ENCODE peak calls at places on chromosome 1, in ten cellular contexts. M is kidney glomerular epithelial cell; H is stimulated activated naive CD4-positive, alpha-beta T cell; A is Calu3; D is upper lobe of right lung; L is small intestine; J is HTR-8/SVneo; X is T-helper 9 cell; O is activated T-cell treated with anti-CD3 and anti-CD28 coated beads, Interleukin-2, amount 50 U/mL, for 72 hours; T is dorsolateral prefrontal cortex. R is an unnamed sample.

GRCh38 chr1:63784489-63785390 is 10.9 kb downstream of the ROR1 start:
- DNase-seq in X (no peak), H (no peak), O (no peak), L (peak; percentile 33), T (no peak), D (no peak), J (no peak), M (no peak), A (no peak), R (no peak)

GRCh38 chr1:248924696-248925532 is 18.9 kb downstream of the PGBD2 start:
- DNase-seq in T (no peak), L (peak; percentile 49), D (no peak), X (no peak), A (peak; percentile 56), H (peak; percentile 40), M (peak; percentile 10), O (peak; percentile 62), J (peak; percentile 42), R (no peak)

GRCh38 chr1:243261389-243261788 is 5.5 kb downstream of the SDCCAG8 start:
- DNase-seq in L (no peak), A (no peak), X (no peak), D (no peak), T (no peak), J (no peak), M (no peak), H (no peak), O (no peak), R (no peak)

GRCh38 chr1:17056586-17056985 is 2.8 kb upstream of the SDHB start:
- DNase-seq in M (no peak), A (no peak), O (no peak), D (no peak), X (no peak), H (no peak), T (no peak), L (no peak), J (no peak), R (no peak)

GRCh38 chr1:10402729-10403274 is 3.9 kb downstream of the PGD start:
- DNase-seq in H (no peak), M (no peak), X (no peak), T (no peak), L (no peak), O (no peak), J (no peak), D (no peak), A (no peak), R (no peak)

GRCh38 chr1:202836616-202837403 is 26.1 kb downstream of the PCAT6 start:
- DNase-seq in H (no peak), O (no peak), L (no peak), M (no peak), T (no peak), X (no peak), J (no peak), D (no peak), A (no peak), R (no peak)

GRCh38 chr1:29180497-29181412 is 945 bp downstream of the SRSF4 start:
- DNase-seq in H (no peak), X (no peak), J (no peak), T (no peak), M (peak; percentile 70), L (no peak), A (no peak), O (no peak), D (no peak), R (no peak)

GRCh38 chr1:68384872-68385390 is 64.8 kb downstream of the RPE65 start:
- DNase-seq in O (no peak), A (peak; percentile 59), D (no peak), T (no peak), X (no peak), J (no peak), H (no peak), L (peak; percentile 5), M (peak; percentile 68), R (no peak)

GRCh38 chr1:15246960-15247614 is at the start of gene FHAD1:
- DNase-seq in A (peak; percentile 76), T (no peak), X (peak; percentile 18), H (peak; percentile 35), O (peak; percentile 46), J (peak; percentile 44), M (peak; percentile 64), L (peak; percentile 27), D (peak; percentile 85), R (no peak)

GRCh38 chr1:227729881-227730629 is 5.0 kb downstream of the JMJD4 start:
- DNase-seq in T (peak; percentile 45), D (no peak), L (peak; percentile 25), H (peak; percentile 10), M (peak; percentile 12), X (no peak), A (peak; percentile 59), J (peak; percentile 64), O (peak; percentile 60), R (no peak)

GRCh38 chr1:27163093-27163492 is 8.2 kb upstream of the SLC9A1 start:
- DNase-seq in D (no peak), L (no peak), X (no peak), A (no peak), H (no peak), T (no peak), O (no peak), M (no peak), J (no peak), R (no peak)

GRCh38 chr1:203722925-203723324 is 42.1 kb upstream of the LAX1 start:
- DNase-seq in T (no peak), M (no peak), O (no peak), D (no peak), A (no peak), H (no peak), J (no peak), L (peak; percentile 18), X (no peak), R (no peak)

GRCh38 chr1:38068220-38068979 is 21.8 kb upstream of the POU3F1 start:
- DNase-seq in T (no peak), X (no peak), D (no peak), M (no peak), H (no peak), A (no peak), O (no peak), L (no peak), J (no peak), R (peak; percentile 32)

GRCh38 chr1:246735735-246736134 is 11.5 kb downstream of the SCCPDH start:
- DNase-seq in H (no peak), L (no peak), M (no peak), T (no peak), D (no peak), J (no peak), O (no peak), A (no peak), X (no peak), R (no peak)

GRCh38 chr1:225923381-225923691 is 714 bp downstream of the PYCR2 start:
- DNase-seq in L (peak; percentile 33), H (no peak), A (no peak), O (no peak), X (no peak), J (no peak), M (no peak), D (no peak), T (no peak), R (no peak)

GRCh38 chr1:119960501-119960900 is 64.2 kb upstream of the ADAM30 start:
- DNase-seq in M (no peak), J (no peak), L (no peak), H (no peak), O (no peak), X (no peak), A (no peak), D (no peak), T (no peak), R (no peak)

GRCh38 chr1:230429072-230429735 is 3.1 kb upstream of the PGBD5 start:
- DNase-seq in H (no peak), A (no peak), X (no peak), O (no peak), J (no peak), D (no peak), T (no peak), L (no peak), M (no peak), R (no peak)

GRCh38 chr1:207308451-207309190 is 12.9 kb upstream of the CD55 start:
- DNase-seq in H (no peak), X (no peak), J (no peak), A (no peak), D (no peak), M (no peak), L (no peak), O (no peak), T (no peak), R (no peak)

GRCh38 chr1:41427022-41427942 is 57.2 kb downstream of the EDN2 start:
- DNase-seq in J (no peak), M (no peak), D (no peak), X (no peak), A (no peak), H (no peak), L (no peak), T (no peak), O (no peak), R (no peak)

GRCh38 chr1:56758135-56758534 is 61.1 kb downstream of the FYB2 start:
- DNase-seq in L (peak; percentile 26), M (peak; percentile 36), T (no peak), J (no peak), O (no peak), D (no peak), A (peak; percentile 57), X (no peak), H (no peak), R (no peak)

GRCh38 chr1:212545941-212546638 is 62.5 kb upstream of the ATF3 start:
- DNase-seq in D (no peak), L (no peak), M (no peak), A (no peak), X (no peak), O (no peak), J (peak; percentile 20), T (no peak), H (no peak), R (no peak)

GRCh38 chr1:180527270-180527669 is 24.9 kb upstream of the ACBD6 start:
- DNase-seq in J (no peak), A (peak; percentile 71), D (no peak), O (no peak), H (no peak), M (peak; percentile 55), T (no peak), X (no peak), L (peak; percentile 45), R (no peak)

GRCh38 chr1:43288058-43288784 is 2.8 kb upstream of the C1orf210 start:
- DNase-seq in A (no peak), J (no peak), H (no peak), M (no peak), X (no peak), D (peak; percentile 27), O (no peak), T (no peak), L (no peak), R (no peak)

GRCh38 chr1:93880731-93881130 is 1.7 kb upstream of the DNTTIP2 start:
- DNase-seq in J (no peak), X (no peak), T (no peak), H (no peak), M (no peak), L (no peak), D (no peak), O (no peak), A (no peak), R (no peak)

GRCh38 chr1:99645699-99646531 is at the start of gene PALMD:
- DNase-seq in X (no peak), O (no peak), M (peak; percentile 86), H (no peak), T (no peak), J (no peak), L (peak; percentile 17), D (peak; percentile 67), A (peak; percentile 33), R (no peak)

GRCh38 chr1:172476218-172476811 is 32.4 kb upstream of the PIGC start:
- DNase-seq in L (no peak), A (peak; percentile 71), O (no peak), H (no peak), M (peak; percentile 70), X (no peak), T (no peak), J (peak; percentile 37), D (no peak), R (no peak)

GRCh38 chr1:234478481-234479309 is at the start of gene TARBP1:
- DNase-seq in M (peak; percentile 48), O (peak; percentile 85), A (peak; percentile 85), T (peak; percentile 42), H (peak; percentile 61), J (peak; percentile 94), D (peak; percentile 88), L (peak; percentile 77), X (peak; percentile 51), R (peak; percentile 82)

GRCh38 chr1:213669964-213670691 is 317.6 kb upstream of the PROX1 start:
- DNase-seq in A (no peak), D (no peak), T (no peak), M (no peak), H (peak; percentile 56), O (no peak), X (no peak), J (no peak), L (peak; percentile 51), R (no peak)